ENCODE peak calls at places on chromosomes 16 and 17, in eight cellular contexts. L is cardiac fibroblast; C is T-helper 17 cell; U is fibroblast of mammary gland; I is activated naive CD4-positive, alpha-beta T cell treated with Interleukin-2 at 50 U/mL for 16 hours; R is germinal center; A is CD4-positive, alpha-beta T cell; K is stimulated activated CD4-positive, alpha-beta T cell treated with anti-CD3 and anti-CD28 coated beads, Interleukin-12 subunit alpha, Interleukin-12 subunit beta, amount 100 ng/mL, for 4 hours. Y is an unnamed sample.

GRCh38 chr17:80264048-80264792 is 3.6 kb downstream of the RNF213 start:
- DNase-seq in A (peak), R (peak), I (peak), U (no peak), C (peak), L (no peak), K (peak), Y (no peak)

GRCh38 chr17:35312790-35313711 is 60.4 kb downstream of the SLFN11 start:
- DNase-seq in L (peak), I (peak), C (peak), R (peak), A (peak), U (peak), K (peak), Y (no peak)

GRCh38 chr17:10447035-10447931 is 22.1 kb downstream of the MYH4 start:
- DNase-seq in C (no peak), K (no peak), R (no peak), L (no peak), U (no peak), A (no peak), I (no peak), Y (no peak)

GRCh38 chr17:56141046-56141839 is 12.0 kb upstream of the ANKFN1 start:
- DNase-seq in C (no peak), L (no peak), A (no peak), R (no peak), K (no peak), I (no peak), U (peak), Y (no peak)

GRCh38 chr17:29625037-29625750 is 2.5 kb upstream of the CORO6 start:
- DNase-seq in A (no peak), K (no peak), R (no peak), C (no peak), I (no peak), U (peak), L (peak), Y (no peak)

GRCh38 chr16:67723940-67724339 is 4.8 kb upstream of the GFOD2 start:
- DNase-seq in I (no peak), R (no peak), L (no peak), K (no peak), U (no peak), C (no peak), A (no peak), Y (no peak)

GRCh38 chr17:82239926-82240505 is 11.2 kb downstream of the SLC16A3 start:
- DNase-seq in R (no peak), U (no peak), K (no peak), L (peak), A (no peak), C (no peak), I (no peak), Y (no peak)

GRCh38 chr17:78716814-78717393 is 65.2 kb downstream of the CYTH1 start:
- DNase-seq in K (peak), R (no peak), A (no peak), I (peak), U (peak), L (peak), C (no peak), Y (no peak)

GRCh38 chr17:14201087-14201486 is 35.6 kb downstream of the CDRT15 start:
- DNase-seq in K (no peak), R (no peak), U (peak), C (no peak), A (peak), I (peak), L (no peak), Y (no peak)

GRCh38 chr16:73171380-73171779 is 123.5 kb upstream of the ZFHX3 start:
- DNase-seq in R (no peak), I (no peak), C (no peak), U (no peak), K (no peak), A (no peak), L (no peak), Y (no peak)

GRCh38 chr17:62566996-62567578 is 60.4 kb upstream of the MRC2 start:
- DNase-seq in I (no peak), R (no peak), K (no peak), C (no peak), L (no peak), U (peak), A (no peak), Y (no peak)

GRCh38 chr16:30350134-30350871 is 4.8 kb downstream of the CD2BP2 start:
- DNase-seq in L (no peak), C (no peak), I (peak), R (peak), U (peak), A (no peak), K (no peak), Y (no peak)

GRCh38 chr16:76899767-76900166 is 291.2 kb upstream of the MON1B start:
- DNase-seq in K (no peak), L (no peak), A (no peak), U (no peak), R (no peak), I (no peak), C (no peak), Y (no peak)

GRCh38 chr16:88785106-88785924 is at the start of gene PIEZO1:
- DNase-seq in C (peak), L (peak), U (no peak), A (peak), K (peak), R (peak), I (peak), Y (peak)

GRCh38 chr16:87380875-87381274 is 2.7 kb downstream of the FBXO31 start:
- DNase-seq in C (no peak), R (no peak), L (peak), A (no peak), K (no peak), U (peak), I (no peak), Y (no peak)

GRCh38 chr16:49021136-49021535 is 260.5 kb downstream of the CBLN1 start:
- DNase-seq in I (no peak), A (no peak), K (no peak), R (no peak), L (peak), C (no peak), U (peak), Y (no peak)

GRCh38 chr16:54503011-54503410 is 216.4 kb upstream of the IRX3 start:
- DNase-seq in R (no peak), A (no peak), L (peak), U (no peak), K (no peak), I (no peak), C (no peak), Y (no peak)

GRCh38 chr16:10688291-10688690 is 6.4 kb downstream of the TEKT5 start:
- DNase-seq in A (no peak), R (no peak), I (no peak), K (no peak), L (no peak), U (no peak), C (no peak), Y (no peak)

GRCh38 chr16:627458-628239 is 3.1 kb upstream of the WFIKKN1 start:
- DNase-seq in U (peak), R (no peak), K (no peak), I (no peak), C (no peak), A (no peak), L (no peak), Y (no peak)

GRCh38 chr16:46918905-46919792 is 35.0 kb downstream of the GPT2 start:
- DNase-seq in C (no peak), U (no peak), I (peak), A (no peak), L (no peak), R (peak), K (no peak), Y (no peak)

GRCh38 chr17:82443465-82444283 is 6.9 kb downstream of the CYBC1 start:
- DNase-seq in L (no peak), A (no peak), I (no peak), U (peak), R (no peak), C (no peak), K (no peak), Y (no peak)

GRCh38 chr16:4988647-4989046 is 30.5 kb downstream of the SEC14L5 start:
- DNase-seq in I (no peak), C (no peak), K (no peak), L (no peak), U (no peak), R (no peak), A (no peak), Y (no peak)

GRCh38 chr17:31902693-31903092 is 1.2 kb upstream of the UTP6 start:
- DNase-seq in U (no peak), A (no peak), K (no peak), I (no peak), R (no peak), L (no peak), C (no peak), Y (no peak)

GRCh38 chr17:78114831-78115723 is 13.5 kb downstream of the TMC6 start:
- DNase-seq in I (no peak), L (no peak), C (no peak), A (no peak), K (no peak), R (no peak), U (no peak), Y (no peak)

GRCh38 chr17:32813021-32813420 is 63.9 kb downstream of the MYO1D start:
- DNase-seq in U (peak), R (no peak), K (no peak), I (no peak), A (no peak), L (peak), C (no peak), Y (no peak)

GRCh38 chr16:71726491-71727319 is 2.2 kb upstream of the PHLPP2 start:
- DNase-seq in A (no peak), I (no peak), K (no peak), U (no peak), C (no peak), R (peak), L (no peak), Y (no peak)

GRCh38 chr17:44297975-44298374 is 10.4 kb upstream of the RUNDC3A start:
- DNase-seq in U (no peak), A (no peak), L (no peak), C (no peak), R (no peak), I (no peak), K (no peak), Y (no peak)

GRCh38 chr17:17729620-17730249 is 48.5 kb downstream of the RAI1 start:
- DNase-seq in K (peak), L (no peak), U (no peak), A (peak), C (no peak), R (peak), I (peak), Y (no peak)

GRCh38 chr17:58535431-58535830 is 21.0 kb upstream of the MTMR4 start:
- DNase-seq in C (no peak), U (peak), I (no peak), A (no peak), K (no peak), R (no peak), L (peak), Y (no peak)

GRCh38 chr17:80743181-80743771 is 198.6 kb downstream of the RPTOR start:
- DNase-seq in K (peak), U (peak), R (no peak), C (no peak), A (peak), L (no peak), I (no peak), Y (no peak)

GRCh38 chr17:44309472-44309871 is 1.1 kb downstream of the RUNDC3A start:
- DNase-seq in A (no peak), C (no peak), I (no peak), U (no peak), K (no peak), R (no peak), L (no peak), Y (no peak)